ENCODE peak calls at places on chromosome 10, in seven cellular contexts. C is cardiac fibroblast, B is adrenal gland, U is H1, R is mesothelial cell of epicardium, G is left ventricle myocardium inferior, H is IMR-90. I is an unnamed sample.

GRCh38 chr10:65265451-65265954 is 1660.3 kb upstream of the LRRTM3 start:
- DNase-seq in C (no peak), B (no peak), U (no peak), R (no peak), G (no peak), H (no peak), I (no peak)

GRCh38 chr10:35884657-35885071 is 242.6 kb upstream of the FZD8 start:
- DNase-seq in C (no peak), B (no peak), U (no peak), R (no peak), G (no peak), H (no peak), I (no peak)

GRCh38 chr10:73908853-73909611 is 1.9 kb upstream of the PLAU start:
- DNase-seq in C (peak; percentile 99), B (peak; percentile 34), U (no peak), R (no peak), G (peak; percentile 33), H (peak; percentile 100), I (peak; percentile 69)

GRCh38 chr10:91616124-91616523 is 16.7 kb downstream of the PPP1R3C start:
- DNase-seq in C (peak; percentile 37), B (no peak), U (no peak), R (no peak), G (no peak), H (no peak), I (no peak)

GRCh38 chr10:110410329-110411046 is 87.2 kb upstream of the DUSP5 start:
- DNase-seq in C (peak; percentile 98), B (peak; percentile 52), U (no peak), R (no peak), G (no peak), H (peak; percentile 98), I (no peak)

GRCh38 chr10:32253300-32253699 is 93.7 kb downstream of the EPC1 start:
- DNase-seq in C (no peak), B (no peak), U (peak; percentile 40), R (no peak), G (no peak), H (no peak), I (no peak)

GRCh38 chr10:74871595-74872382 is 45.4 kb downstream of the KAT6B start:
- DNase-seq in C (no peak), B (no peak), U (no peak), R (no peak), G (no peak), H (no peak), I (peak; percentile 61)

GRCh38 chr10:49488056-49488455 is 50.9 kb downstream of the ERCC6 start:
- DNase-seq in C (no peak), B (peak; percentile 59), U (no peak), R (no peak), G (no peak), H (no peak), I (no peak)

GRCh38 chr10:7590271-7590670 is 76.5 kb downstream of the ITIH5 start:
- DNase-seq in C (no peak), B (no peak), U (no peak), R (no peak), G (no peak), H (no peak), I (no peak)

GRCh38 chr10:74575912-74576311 is 250.5 kb upstream of the KAT6B start:
- DNase-seq in C (no peak), B (no peak), U (no peak), R (no peak), G (no peak), H (no peak), I (no peak)

GRCh38 chr10:105974803-105975456 is 1189.6 kb downstream of the SORCS1 start:
- DNase-seq in C (peak; percentile 60), B (peak; percentile 40), U (no peak), R (no peak), G (no peak), H (peak; percentile 1), I (no peak)

GRCh38 chr10:33334170-33334838 is at the start of gene NRP1:
- DNase-seq in C (no peak), B (peak; percentile 45), U (peak; percentile 64), R (no peak), G (peak; percentile 35), H (no peak), I (peak; percentile 29)

GRCh38 chr10:11450427-11450826 is 161.0 kb downstream of the USP6NL start:
- DNase-seq in C (no peak), B (no peak), U (peak; percentile 23), R (no peak), G (no peak), H (no peak), I (no peak)

GRCh38 chr10:11451640-11452260 is 159.7 kb downstream of the USP6NL start:
- DNase-seq in C (no peak), B (no peak), U (peak; percentile 41), R (no peak), G (no peak), H (no peak), I (no peak)

GRCh38 chr10:11454160-11454559 is 157.3 kb downstream of the USP6NL start:
- DNase-seq in C (no peak), B (no peak), U (peak; percentile 38), R (no peak), G (no peak), H (no peak), I (no peak)

GRCh38 chr10:11457336-11457735 is 154.1 kb downstream of the USP6NL start:
- DNase-seq in C (no peak), B (no peak), U (no peak), R (no peak), G (no peak), H (no peak), I (no peak)

DNA sequence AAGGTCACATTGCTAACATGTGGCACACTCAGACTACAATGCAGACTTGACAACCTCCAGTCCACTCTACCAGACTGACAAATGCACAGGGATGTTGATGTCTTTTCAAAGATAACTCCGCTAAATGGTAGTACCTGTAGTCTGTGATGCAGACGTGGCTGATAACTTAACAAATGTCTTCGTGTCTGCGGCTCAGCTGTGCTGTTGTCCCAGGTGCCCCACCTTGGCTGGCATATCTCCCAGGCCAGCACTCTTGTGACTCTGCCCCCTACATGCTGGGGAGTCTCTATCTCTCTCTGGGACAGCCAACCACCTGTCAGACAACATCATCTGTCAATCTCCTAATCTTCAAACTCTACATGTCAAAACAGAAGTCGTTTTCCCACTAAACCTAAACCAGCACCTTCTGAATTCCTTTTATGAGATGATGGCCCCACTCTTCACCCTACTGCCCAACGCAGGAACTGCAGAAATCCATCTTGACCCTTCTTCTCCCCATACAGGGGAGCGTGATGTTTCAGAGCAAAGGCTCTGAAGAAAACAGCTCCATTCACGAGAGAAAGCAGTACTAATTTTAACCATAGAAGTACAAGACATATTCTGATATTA is 156.4 kb downstream of the USP6NL start:
- DNase-seq in C (no peak), B (no peak), U (peak; percentile 55), R (no peak), G (no peak), H (no peak), I (no peak)
- TF ChIP-seq CTCF in C (peak; percentile 26), B (no peak), U (peak; percentile 51), R (peak; percentile 32), G (peak; percentile 17), H (no peak), I (no peak)

GRCh38 chr10:5582736-5583135 is 58.0 kb downstream of the CALML3 start:
- DNase-seq in C (no peak), B (no peak), U (no peak), R (no peak), G (no peak), H (no peak), I (no peak)
- TF ChIP-seq CTCF in C (no peak), B (no peak), U (peak; percentile 21), R (no peak), G (no peak), H (no peak), I (peak; percentile 7)

DNA sequence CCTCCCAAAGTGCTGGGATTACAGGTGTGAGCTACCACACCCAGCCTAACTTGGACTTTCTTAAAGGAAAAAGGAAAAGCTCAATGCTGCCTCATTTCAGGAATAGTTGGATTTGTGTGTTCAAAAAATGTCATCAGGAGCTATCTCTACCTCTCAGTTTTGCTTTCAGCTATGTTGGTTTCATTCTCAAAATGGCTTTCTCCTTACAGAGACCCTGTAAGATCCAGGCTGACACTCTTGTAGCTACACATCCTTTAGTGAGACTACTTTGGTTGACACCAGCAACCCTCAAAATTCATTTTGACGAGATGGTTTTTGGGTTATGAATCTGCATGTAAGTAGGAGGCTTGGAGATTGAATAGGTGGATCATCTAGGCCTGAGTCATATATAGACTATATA is 269.7 kb upstream of the SORCS1 start:
- DNase-seq in C (no peak), B (no peak), U (no peak), R (no peak), G (no peak), H (no peak), I (no peak)
- TF ChIP-seq CTCF in C (no peak), B (no peak), U (no peak), R (no peak), G (no peak), H (no peak), I (no peak)

DNA sequence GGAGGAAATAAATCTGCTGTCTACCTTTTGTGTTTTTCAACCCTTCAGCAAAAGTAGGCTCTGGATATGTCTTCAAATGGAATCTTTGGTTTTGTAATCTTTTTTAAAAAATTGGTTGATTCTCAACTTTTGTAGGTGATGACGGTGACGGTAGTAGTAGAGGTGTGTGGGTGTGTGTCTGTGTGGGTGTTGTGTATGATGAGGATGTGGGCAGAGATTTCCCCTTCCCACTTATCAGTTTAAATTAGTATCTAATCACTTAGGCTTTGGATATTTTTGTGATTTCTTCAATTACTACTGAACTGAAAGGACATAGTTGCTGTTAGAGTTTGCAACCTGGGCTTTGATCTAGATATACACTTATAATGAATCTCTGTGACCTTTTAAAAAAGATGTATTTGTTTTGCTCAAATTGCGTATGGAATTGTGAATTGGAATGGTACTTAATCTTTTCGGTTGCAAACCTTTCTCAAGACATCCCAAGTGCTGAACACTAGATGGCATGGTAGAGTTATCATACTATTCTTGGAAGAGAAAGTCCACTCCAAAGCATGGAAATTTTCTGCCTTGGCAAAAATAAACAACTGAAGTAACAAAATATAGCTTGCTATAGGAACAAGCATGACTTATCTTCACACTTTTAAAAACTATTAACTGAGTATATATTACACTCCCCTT is 51.9 kb upstream of the A1CF start:
- DNase-seq in C (peak; percentile 72), B (no peak), U (no peak), R (no peak), G (no peak), H (peak; percentile 61), I (no peak)
- TF ChIP-seq CTCF in C (peak; percentile 60), B (peak; percentile 19), U (peak; percentile 37), R (peak; percentile 30), G (peak; percentile 60), H (peak; percentile 62), I (peak; percentile 32)